ENCODE peak calls at places on chromosomes 7 and 10, in nine cellular contexts. P is tibial artery, W is testis, N is thoracic aorta, S is WTC11, D is cardiac fibroblast, B is cardiac muscle cell, E is epithelial cell of esophagus, M is HFFc6. A is an unnamed sample.

GRCh38 chr10:68837626-68838322 is 10.4 kb downstream of the STOX1 start:
- DNase-seq in P (no peak), W (no peak), N (no peak), S (no peak), D (no peak), B (no peak), E (no peak), M (no peak), A (no peak)

GRCh38 chr10:11697718-11698527 is 44.3 kb upstream of the ECHDC3 start:
- DNase-seq in P (no peak), W (no peak), N (no peak), S (no peak), D (no peak), B (no peak), E (peak), M (no peak), A (no peak)

GRCh38 chr7:128791968-128792319 is at the start of gene CCDC136:
- DNase-seq in P (no peak), W (no peak), N (no peak), S (peak), D (no peak), B (no peak), E (peak), M (no peak), A (no peak)

GRCh38 chr7:155813791-155814568 is 1.7 kb upstream of the SHH start:
- DNase-seq in P (no peak), W (no peak), N (no peak), S (no peak), D (no peak), B (no peak), E (no peak), M (no peak), A (no peak)

GRCh38 chr10:16950686-16951681 is 133.8 kb upstream of the RSU1 start:
- DNase-seq in P (no peak), W (no peak), N (no peak), S (peak), D (peak), B (peak), E (peak), M (peak), A (no peak)

GRCh38 chr7:19020062-19020461 is 97.4 kb downstream of the TWIST1 start:
- DNase-seq in P (no peak), W (no peak), N (no peak), S (no peak), D (no peak), B (no peak), E (peak), M (no peak), A (no peak)

GRCh38 chr7:144717720-144718119 is 118.1 kb downstream of the TPK1 start:
- DNase-seq in P (no peak), W (no peak), N (no peak), S (no peak), D (no peak), B (no peak), E (no peak), M (no peak), A (no peak)

GRCh38 chr10:58152698-58153263 is 114.9 kb downstream of the IPMK start:
- DNase-seq in P (no peak), W (peak), N (no peak), S (peak), D (peak), B (peak), E (peak), M (peak), A (no peak)

GRCh38 chr10:8278099-8278498 is 223.6 kb downstream of the GATA3 start:
- DNase-seq in P (no peak), W (no peak), N (no peak), S (no peak), D (no peak), B (no peak), E (no peak), M (no peak), A (no peak)

GRCh38 chr7:20778063-20778721 is 8.5 kb downstream of the SP8 start:
- DNase-seq in P (no peak), W (peak), N (no peak), S (peak), D (peak), B (peak), E (peak), M (no peak), A (no peak)

GRCh38 chr7:16450366-16450765 is 15.2 kb downstream of the SOSTDC1 start:
- DNase-seq in P (no peak), W (no peak), N (no peak), S (no peak), D (no peak), B (no peak), E (no peak), M (no peak), A (no peak)

GRCh38 chr7:101880536-101881443 is 63.4 kb downstream of the CUX1 start:
- DNase-seq in P (no peak), W (no peak), N (no peak), S (no peak), D (peak), B (no peak), E (peak), M (peak), A (no peak)

GRCh38 chr7:40220421-40220911 is 85.7 kb downstream of the SUGCT start:
- DNase-seq in P (no peak), W (no peak), N (no peak), S (no peak), D (peak), B (no peak), E (peak), M (peak), A (no peak)

GRCh38 chr7:95660023-95660434 is 63.7 kb upstream of the PDK4 start:
- DNase-seq in P (no peak), W (no peak), N (no peak), S (no peak), D (peak), B (no peak), E (no peak), M (no peak), A (no peak)

GRCh38 chr10:63491558-63492316 is 26.0 kb upstream of the JMJD1C start:
- DNase-seq in P (peak), W (peak), N (no peak), S (no peak), D (peak), B (peak), E (peak), M (peak), A (no peak)

GRCh38 chr10:121753726-121754476 is 155.7 kb upstream of the FGFR2 start:
- DNase-seq in P (no peak), W (no peak), N (no peak), S (no peak), D (peak), B (no peak), E (peak), M (peak), A (no peak)

GRCh38 chr10:80598951-80599350 is 61.2 kb downstream of the SH2D4B start:
- DNase-seq in P (no peak), W (no peak), N (no peak), S (no peak), D (no peak), B (no peak), E (no peak), M (no peak), A (no peak)

GRCh38 chr10:71351628-71352319 is 32.7 kb downstream of the SLC29A3 start:
- DNase-seq in P (no peak), W (peak), N (no peak), S (no peak), D (no peak), B (no peak), E (peak), M (no peak), A (no peak)

GRCh38 chr10:12600652-12601051 is 251.3 kb downstream of the CAMK1D start:
- DNase-seq in P (no peak), W (no peak), N (no peak), S (no peak), D (no peak), B (no peak), E (no peak), M (no peak), A (no peak)

GRCh38 chr10:63977329-63977923 is 456.2 kb downstream of the REEP3 start:
- DNase-seq in P (no peak), W (peak), N (no peak), S (peak), D (peak), B (peak), E (peak), M (peak), A (no peak)

GRCh38 chr7:109003742-109004141 is 434.1 kb downstream of the DNAJB9 start:
- DNase-seq in P (no peak), W (no peak), N (no peak), S (no peak), D (peak), B (no peak), E (peak), M (no peak), A (no peak)

GRCh38 chr7:11193131-11193867 is 219.6 kb downstream of the PHF14 start:
- DNase-seq in P (no peak), W (no peak), N (no peak), S (peak), D (peak), B (peak), E (peak), M (peak), A (no peak)

GRCh38 chr10:83925133-83925532 is 214.2 kb upstream of the GHITM start:
- DNase-seq in P (no peak), W (no peak), N (no peak), S (peak), D (no peak), B (no peak), E (no peak), M (no peak), A (no peak)

GRCh38 chr10:28732091-28732490 is 54.8 kb downstream of the BAMBI start:
- DNase-seq in P (no peak), W (no peak), N (no peak), S (no peak), D (no peak), B (peak), E (no peak), M (no peak), A (no peak)

GRCh38 chr10:14491814-14492213 is 161.1 kb upstream of the FRMD4A start:
- DNase-seq in P (no peak), W (no peak), N (no peak), S (no peak), D (no peak), B (no peak), E (peak), M (no peak), A (no peak)

GRCh38 chr7:80783688-80784327 is 135.0 kb downstream of the SEMA3C start:
- DNase-seq in P (no peak), W (no peak), N (no peak), S (no peak), D (peak), B (no peak), E (no peak), M (peak), A (no peak)

GRCh38 chr7:70238171-70238575 is 639.9 kb downstream of the AUTS2 start:
- DNase-seq in P (no peak), W (no peak), N (no peak), S (no peak), D (no peak), B (peak), E (no peak), M (no peak), A (no peak)

GRCh38 chr10:93947524-93947923 is 46.2 kb upstream of the PLCE1 start:
- DNase-seq in P (no peak), W (peak), N (no peak), S (no peak), D (peak), B (no peak), E (no peak), M (no peak), A (no peak)

GRCh38 chr10:13485623-13486022 is 43.2 kb downstream of the BEND7 start:
- DNase-seq in P (no peak), W (no peak), N (no peak), S (no peak), D (peak), B (peak), E (peak), M (no peak), A (no peak)

GRCh38 chr7:29278362-29279070 is 83.9 kb downstream of the CHN2 start:
- DNase-seq in P (no peak), W (no peak), N (no peak), S (no peak), D (no peak), B (no peak), E (no peak), M (no peak), A (no peak)

GRCh38 chr7:6168469-6168868 is 104.0 kb downstream of the CYTH3 start:
- DNase-seq in P (no peak), W (no peak), N (no peak), S (no peak), D (no peak), B (no peak), E (no peak), M (no peak), A (no peak)

GRCh38 chr10:32953277-32953927 is 4.6 kb downstream of the ITGB1 start:
- DNase-seq in P (no peak), W (no peak), N (no peak), S (no peak), D (peak), B (no peak), E (no peak), M (no peak), A (no peak)

GRCh38 chr7:55592492-55592891 is 20.2 kb upstream of the VOPP1 start:
- DNase-seq in P (no peak), W (no peak), N (no peak), S (no peak), D (no peak), B (no peak), E (no peak), M (no peak), A (no peak)

GRCh38 chr10:59578013-59578412 is 131.6 kb downstream of the SLC16A9 start:
- DNase-seq in P (no peak), W (no peak), N (no peak), S (no peak), D (no peak), B (no peak), E (no peak), M (no peak), A (no peak)

GRCh38 chr7:44386139-44386913 is 60.9 kb upstream of the CAMK2B start:
- DNase-seq in P (peak), W (peak), N (no peak), S (no peak), D (peak), B (no peak), E (no peak), M (no peak), A (no peak)

GRCh38 chr10:43983856-43984271 is 335.2 kb upstream of the ZNF32 start:
- DNase-seq in P (no peak), W (no peak), N (no peak), S (no peak), D (no peak), B (no peak), E (no peak), M (no peak), A (no peak)

GRCh38 chr7:100745184-100745583 is 11.8 kb downstream of the ZAN start:
- DNase-seq in P (no peak), W (peak), N (no peak), S (peak), D (peak), B (no peak), E (no peak), M (peak), A (no peak)

GRCh38 chr7:7969306-7970112 is 913 bp downstream of the GLCCI1 start:
- DNase-seq in P (peak), W (peak), N (no peak), S (peak), D (peak), B (peak), E (peak), M (peak), A (no peak)

GRCh38 chr7:14698239-14698638 is 204.3 kb downstream of the DGKB start:
- DNase-seq in P (no peak), W (no peak), N (no peak), S (no peak), D (peak), B (no peak), E (no peak), M (peak), A (no peak)

GRCh38 chr10:94963901-94964300 is 25.4 kb downstream of the CYP2C9 start:
- DNase-seq in P (no peak), W (peak), N (no peak), S (peak), D (peak), B (peak), E (peak), M (peak), A (no peak)
- TF ChIP-seq CTCF in P (peak), W (peak), N (no peak), S (peak), D (peak), B (peak), E (peak), M (peak), A (no peak)

GRCh38 chr7:105013818-105014724 is at the start of gene KMT2E:
- DNase-seq in P (peak), W (peak), N (peak), S (peak), D (peak), B (peak), E (peak), M (peak), A (peak)
- TF ChIP-seq CTCF in P (no peak), W (peak), N (no peak), S (no peak), D (peak), B (no peak), E (no peak), M (peak), A (no peak)

DNA sequence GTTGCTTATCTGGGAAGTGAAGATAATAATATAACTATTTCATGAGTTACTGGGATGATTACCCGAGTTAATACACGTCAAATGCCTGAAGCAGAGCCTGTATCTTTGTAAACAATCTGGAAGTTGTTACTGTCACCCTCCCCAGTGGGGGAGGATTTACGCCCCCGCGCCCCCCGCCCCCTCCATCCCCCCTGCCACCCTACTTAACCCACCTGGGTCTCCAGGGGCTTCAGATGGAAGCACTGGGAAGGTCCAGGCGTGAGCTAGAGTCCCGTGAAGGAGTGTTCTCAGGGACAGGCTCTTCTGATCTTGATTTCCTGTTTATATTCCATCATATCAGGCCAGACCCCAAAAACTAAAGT is 691 bp upstream of the PPA1 start:
- DNase-seq in P (no peak), W (no peak), N (no peak), S (no peak), D (no peak), B (peak), E (no peak), M (no peak), A (no peak)
- TF ChIP-seq CTCF in P (no peak), W (no peak), N (no peak), S (no peak), D (no peak), B (no peak), E (no peak), M (no peak), A (no peak)

DNA sequence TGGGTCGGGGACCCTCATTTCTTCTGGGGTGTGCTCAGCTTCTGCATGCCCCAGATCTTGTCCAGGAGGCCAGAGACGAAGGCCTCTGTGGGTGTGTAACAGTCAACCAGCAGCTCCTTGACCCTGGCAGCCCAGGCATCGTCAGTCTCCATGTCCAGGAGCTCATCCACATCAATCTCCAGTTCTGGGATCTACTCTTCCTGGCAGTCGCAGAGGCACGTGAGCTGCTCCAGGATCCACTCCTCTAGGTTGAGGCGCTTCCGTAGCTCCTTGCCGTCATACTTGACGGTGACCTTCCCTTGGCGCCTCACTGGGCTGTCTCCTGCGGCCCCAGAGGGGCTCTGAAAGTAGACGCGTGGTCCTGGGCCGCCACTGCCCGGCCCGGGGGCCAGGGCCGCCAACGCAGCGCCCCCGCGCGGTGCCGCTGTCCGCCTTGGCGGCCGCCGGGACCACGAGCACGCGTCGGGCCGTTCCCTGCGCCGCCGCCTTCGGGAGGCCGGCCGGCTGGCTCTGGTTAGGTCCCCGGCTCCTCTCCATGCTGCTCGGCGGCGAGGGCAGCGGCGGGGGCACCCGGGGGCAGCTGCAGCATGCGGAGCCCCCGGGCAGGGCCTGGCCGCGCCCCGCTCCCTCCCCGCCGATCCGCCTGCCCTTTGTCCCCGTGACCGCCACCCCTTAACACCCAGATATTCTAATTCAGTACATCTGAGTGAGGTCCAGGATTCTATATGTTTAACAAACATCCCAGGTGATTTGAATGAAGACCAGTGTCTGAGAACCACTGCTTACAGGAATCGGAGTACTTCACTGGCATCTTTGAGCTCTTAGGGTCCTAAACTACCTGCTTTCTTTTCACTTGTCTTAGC is 170.5 kb downstream of the SEPTIN7 start:
- DNase-seq in P (no peak), W (no peak), N (no peak), S (no peak), D (no peak), B (no peak), E (no peak), M (no peak), A (no peak)
- TF ChIP-seq CTCF in P (no peak), W (no peak), N (no peak), S (no peak), D (no peak), B (peak), E (no peak), M (no peak), A (no peak)

DNA sequence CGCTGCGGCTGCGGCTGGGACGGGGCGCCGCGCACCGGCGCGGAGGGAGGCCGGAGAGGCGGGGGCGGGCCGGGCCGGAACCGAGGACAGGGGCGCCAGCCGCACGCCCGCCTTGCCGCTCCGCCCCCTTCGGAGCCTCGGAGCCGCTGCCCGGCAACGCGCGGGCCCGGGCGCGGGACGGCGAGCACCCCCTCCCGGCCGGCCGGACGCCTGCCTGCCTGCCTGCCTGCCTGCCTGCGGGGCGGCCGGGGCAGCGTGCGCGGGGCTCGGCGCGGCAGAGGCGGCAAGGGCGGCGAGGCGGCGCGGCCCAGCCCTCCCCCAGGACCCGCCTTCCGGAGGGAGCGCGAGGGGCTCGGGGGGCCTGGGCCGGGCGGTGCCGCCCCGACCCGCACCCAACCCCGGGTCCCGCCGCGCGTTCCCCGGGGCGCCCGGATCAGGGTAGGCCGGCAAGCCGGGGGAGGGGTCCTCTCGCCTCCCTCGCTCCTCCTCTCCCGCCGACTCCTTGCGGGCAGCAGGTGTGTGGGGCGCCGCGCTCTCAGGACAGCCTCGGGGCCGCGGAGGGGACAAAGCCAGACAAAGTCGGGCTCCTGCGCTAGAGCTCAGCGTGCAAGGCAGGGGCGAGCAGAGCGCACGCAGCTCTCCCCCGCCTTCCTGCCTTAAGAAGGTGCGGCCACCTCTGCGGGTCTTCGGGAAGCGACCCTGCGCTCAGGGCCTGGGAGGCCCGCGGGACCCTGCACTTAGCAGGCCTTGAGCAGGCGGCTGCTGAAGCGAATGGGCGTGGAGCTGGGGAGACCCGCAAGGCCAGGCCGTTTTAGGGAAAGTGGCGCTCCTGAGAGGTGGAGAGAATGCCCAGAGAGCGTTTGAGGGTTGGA is at the start of gene KIAA1549:
- DNase-seq in P (no peak), W (peak), N (no peak), S (peak), D (peak), B (peak), E (peak), M (peak), A (no peak)
- TF ChIP-seq CTCF in P (no peak), W (no peak), N (no peak), S (no peak), D (no peak), B (no peak), E (peak), M (no peak), A (no peak)

A was measured in omental fat pad.